ENCODE peak calls at places on chromosome 10, in four cellular contexts. R, K, E and A are unnamed samples.
A peak's percentile ranks its signal among the peaks of the same experiment; 100 is the strongest.

GRCh38 chr10:96500519-96500918 is 13.2 kb downstream of the TLL2 start:
- DNase-seq in R (no peak), E (no peak), K (no peak), A (no peak)

GRCh38 chr10:391849-392704 is 256.8 kb downstream of the ZMYND11 start:
- DNase-seq in R (no peak), E (no peak), K (no peak), A (no peak)

GRCh38 chr10:80596391-80597257 is 58.9 kb downstream of the SH2D4B start:
- DNase-seq in E (peak; percentile 42), R (peak; percentile 73), K (no peak), A (peak; percentile 76)

GRCh38 chr10:99391346-99391745 is 39.1 kb downstream of the GOT1 start:
- DNase-seq in E (no peak), R (no peak), K (no peak), A (no peak)

GRCh38 chr10:31522820-31523219 is 203.8 kb downstream of the ZEB1 start:
- DNase-seq in K (no peak), E (no peak), R (no peak), A (no peak)

GRCh38 chr10:80202934-80203834 is 2.2 kb downstream of the ANXA11 start:
- DNase-seq in E (peak; percentile 77), K (peak; percentile 55), R (peak; percentile 75), A (peak; percentile 72)

GRCh38 chr10:34255075-34255474 is 560.0 kb downstream of the PARD3 start:
- DNase-seq in R (peak; percentile 27), K (no peak), E (no peak), A (no peak)

GRCh38 chr10:98374176-98374969 is 40.6 kb downstream of the PYROXD2 start:
- DNase-seq in R (no peak), K (no peak), E (no peak), A (no peak)

GRCh38 chr10:56349611-56350010 is 11.4 kb downstream of the ZWINT start:
- DNase-seq in R (no peak), K (no peak), E (no peak), A (no peak)

GRCh38 chr10:70651661-70652060 is 20.6 kb upstream of the ADAMTS14 start:
- DNase-seq in R (peak; percentile 40), K (no peak), E (no peak), A (no peak)

GRCh38 chr10:101290415-101290814 is 61.2 kb upstream of the LBX1 start:
- DNase-seq in E (no peak), K (no peak), R (no peak), A (no peak)

GRCh38 chr10:47189802-47190201 is 110.2 kb upstream of the GDF10 start:
- DNase-seq in K (no peak), R (no peak), E (no peak), A (no peak)

GRCh38 chr10:119429771-119430170 is 112.7 kb downstream of the RGS10 start:
- DNase-seq in K (no peak), R (no peak), E (no peak), A (no peak)

GRCh38 chr10:99435986-99436633 is 5.7 kb upstream of the GOT1 start:
- DNase-seq in R (peak; percentile 51), K (no peak), E (peak; percentile 48), A (peak; percentile 12)

GRCh38 chr10:112896722-112897121 is 53.3 kb upstream of the TCF7L2 start:
- DNase-seq in K (no peak), R (no peak), E (no peak), A (no peak)

GRCh38 chr10:133158756-133159610 is 1.0 kb upstream of the KNDC1 start:
- DNase-seq in K (no peak), R (peak; percentile 50), E (no peak), A (peak; percentile 46)

GRCh38 chr10:97600616-97601015 is 11.1 kb downstream of the C10orf62 start:
- DNase-seq in K (no peak), R (no peak), E (no peak), A (no peak)

GRCh38 chr10:15515207-15515606 is 144.1 kb upstream of the FAM171A1 start:
- DNase-seq in E (no peak), K (no peak), R (no peak), A (no peak)

GRCh38 chr10:25157650-25158049 is 17.2 kb upstream of the GPR158 start:
- DNase-seq in E (no peak), R (no peak), K (no peak), A (no peak)

GRCh38 chr10:122630526-122630925 is 69.1 kb downstream of the C10orf120 start:
- DNase-seq in E (no peak), K (no peak), R (no peak), A (no peak)

GRCh38 chr10:1923998-1924397 is 186.7 kb upstream of the ADARB2 start:
- DNase-seq in E (no peak), K (no peak), R (no peak), A (no peak)

GRCh38 chr10:490256-490655 is 199.2 kb downstream of the DIP2C start:
- DNase-seq in R (no peak), K (no peak), E (no peak), A (no peak)

GRCh38 chr10:44946201-44946600 is 13.4 kb upstream of the RASSF4 start:
- DNase-seq in E (no peak), K (no peak), R (no peak), A (no peak)

GRCh38 chr10:91076991-91077548 is 143.4 kb upstream of the PCGF5 start:
- DNase-seq in E (no peak), R (no peak), K (no peak), A (no peak)

GRCh38 chr10:62594093-62594520 is 210.4 kb upstream of the ADO start:
- DNase-seq in R (peak; percentile 58), K (peak; percentile 30), E (peak; percentile 27), A (peak; percentile 73)

GRCh38 chr10:31804416-31804815 is 124.2 kb downstream of the ARHGAP12 start:
- DNase-seq in R (no peak), K (no peak), E (no peak), A (no peak)

GRCh38 chr10:110709444-110709828 is 65.3 kb downstream of the RBM20 start:
- DNase-seq in E (no peak), R (no peak), K (no peak), A (no peak)

GRCh38 chr10:130998046-130998435 is 313.5 kb downstream of the TCERG1L start:
- DNase-seq in R (no peak), K (no peak), E (no peak), A (no peak)

GRCh38 chr10:34641913-34642558 is 173.1 kb downstream of the PARD3 start:
- DNase-seq in E (no peak), K (no peak), R (no peak), A (no peak)

GRCh38 chr10:129662386-129662785 is 195.3 kb downstream of the MGMT start:
- DNase-seq in R (no peak), E (no peak), K (no peak), A (no peak)

GRCh38 chr10:8061274-8062211 is 7.1 kb downstream of the GATA3 start:
- DNase-seq in E (no peak), R (no peak), K (no peak), A (no peak)

GRCh38 chr10:17038627-17039026 is 91.0 kb downstream of the CUBN start:
- DNase-seq in E (no peak), K (no peak), R (no peak), A (no peak)
- TF ChIP-seq POLR2AphosphoS2 in E (no peak), K (no peak), R (no peak), A (no peak)

DNA sequence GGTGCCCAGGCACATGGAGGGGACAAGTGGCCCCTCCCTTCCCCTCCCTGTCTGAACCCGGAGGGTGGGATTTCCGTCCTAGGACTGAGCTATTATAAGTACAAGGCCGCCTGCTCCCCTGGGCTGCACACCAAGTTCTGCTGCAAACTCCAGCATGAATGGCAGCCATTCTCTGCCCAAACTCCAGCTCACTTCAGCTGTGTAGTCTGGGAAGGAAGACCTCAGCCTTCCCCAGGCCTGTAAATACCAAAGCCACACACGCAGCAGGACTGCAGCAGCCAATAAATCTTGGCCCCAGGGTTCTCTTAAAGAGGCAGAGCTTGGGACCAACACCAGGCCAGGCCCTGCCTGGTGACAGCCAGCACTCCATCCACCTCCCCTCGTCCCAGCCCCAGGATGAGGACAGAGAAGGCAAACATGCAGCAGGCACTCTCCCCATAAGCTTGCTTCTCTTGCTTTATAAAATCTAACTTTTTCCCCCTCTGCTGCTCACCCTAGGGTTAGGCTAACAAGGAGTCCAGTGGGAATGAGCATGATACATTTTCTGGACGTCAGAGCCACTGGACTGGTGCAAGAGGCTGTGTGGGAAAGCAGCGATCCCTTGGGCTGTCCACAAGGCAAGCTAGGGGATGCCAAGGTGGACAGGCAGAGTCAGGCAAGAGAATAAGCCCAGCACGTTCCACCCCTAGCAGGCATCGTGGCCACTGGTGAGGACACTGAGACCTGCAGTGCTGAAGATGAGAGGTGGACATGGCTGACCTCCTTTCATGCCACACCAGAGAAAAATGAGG is 291.1 kb upstream of the ZMIZ1 start:
- DNase-seq in E (no peak), K (no peak), R (no peak), A (no peak)
- TF ChIP-seq EP300 in E (no peak), K (no peak), R (no peak), A (no peak)

GRCh38 chr10:124724279-124725027 is 19.7 kb downstream of the FAM53B start:
- DNase-seq in R (no peak), E (peak; percentile 72), K (no peak), A (no peak)

GRCh38 chr10:124722812-124723783 is 21.1 kb downstream of the FAM53B start:
- DNase-seq in E (no peak), K (peak; percentile 88), R (no peak), A (no peak)

GRCh38 chr10:124725171-124725631 is 19.0 kb downstream of the FAM53B start:
- DNase-seq in R (no peak), E (no peak), K (no peak), A (no peak)

GRCh38 chr10:124725791-124726190 is 18.4 kb downstream of the FAM53B start:
- DNase-seq in E (no peak), R (no peak), K (no peak), A (no peak)

GRCh38 chr10:124723826-124724225 is 20.4 kb downstream of the FAM53B start:
- DNase-seq in K (no peak), R (no peak), E (no peak), A (no peak)
- H3K4me1 ChIP-seq in K (peaks cover 71% of the 10 kb centered on the region), R (no peaks in the 10 kb centered on the region), E (peaks cover 50% of the 10 kb centered on the region), A (peaks cover 21% of the 10 kb centered on the region)

GRCh38 chr10:18984531-18984930 is 64.1 kb upstream of the MALRD1 start:
- DNase-seq in R (no peak), K (no peak), E (no peak), A (no peak)
- TF ChIP-seq POLR2AphosphoS2 in R (no peak), K (no peak), E (no peak), A (no peak)

GRCh38 chr10:69629897-69630650 is at the start of gene FAM241B:
- DNase-seq in E (no peak), R (peak; percentile 70), K (no peak), A (peak; percentile 96)
- TF ChIP-seq EP300 in E (no peak), R (no peak), K (no peak), A (no peak)

GRCh38 chr10:22605168-22605567 is 109.2 kb downstream of the PIP4K2A start:
- DNase-seq in K (peak; percentile 82), E (no peak), R (no peak), A (no peak)
- H3K4me1 ChIP-seq in K (peaks cover 68% of the 10 kb centered on the region), E (peaks cover 9% of the 10 kb centered on the region), R (peaks cover 7% of the 10 kb centered on the region), A (no peaks in the 10 kb centered on the region)

GRCh38 chr10:103543617-103544525 is 50.4 kb downstream of the NEURL1 start:
- DNase-seq in E (no peak), R (no peak), K (no peak), A (no peak)
- TF ChIP-seq POLR2AphosphoS2 in E (no peak), R (no peak), K (no peak), A (no peak)

GRCh38 chr10:124736491-124737136 is 7.6 kb downstream of the FAM53B start:
- DNase-seq in R (peak; percentile 36), K (no peak), E (peak; percentile 32), A (no peak)
- TF ChIP-seq EP300 in R (no peak), K (no peak), E (no peak), A (no peak)